ENCODE peak calls at places on chromosomes 2 and 18, in eight cellular contexts. B is EH; J is RKO; C is stimulated activated CD4-positive, alpha-beta T cell treated with anti-CD3 and anti-CD28 coated beads, Interleukin-1b, Interleukin-23, amount 100 ng/mL, for 24 hours; L is cardiac muscle cell; Q is upper lobe of left lung; K is AG20443; U is non-pigmented ciliary epithelial cell. F is an unnamed sample.

GRCh38 chr2:158953926-158954763 is 14.3 kb upstream of the TANC1 start:
- DNase-seq in B (peak; percentile 84), J (peak; percentile 46), C (no peak), L (peak; percentile 97), Q (peak; percentile 59), K (peak; percentile 67), U (peak; percentile 64), F (peak; percentile 85)

GRCh38 chr2:202032841-202033316 is 776 bp upstream of the FZD7 start:
- DNase-seq in B (peak; percentile 61), J (peak; percentile 77), C (peak; percentile 5), L (peak; percentile 27), Q (peak; percentile 38), K (peak; percentile 58), U (no peak), F (peak; percentile 66)

GRCh38 chr2:71156531-71156930 is 26.1 kb downstream of the MPHOSPH10 start:
- DNase-seq in B (peak; percentile 60), J (no peak), C (no peak), L (peak; percentile 69), Q (no peak), K (peak; percentile 30), U (no peak), F (no peak)

GRCh38 chr2:210662557-210662956 is 106.2 kb downstream of the CPS1 start:
- DNase-seq in B (no peak), J (no peak), C (no peak), L (no peak), Q (no peak), K (no peak), U (no peak), F (no peak)

GRCh38 chr2:85234879-85235278 is 92.9 kb downstream of the TGOLN2 start:
- DNase-seq in B (no peak), J (no peak), C (no peak), L (no peak), Q (no peak), K (no peak), U (no peak), F (no peak)

GRCh38 chr2:67649331-67650071 is 252.4 kb downstream of the ETAA1 start:
- DNase-seq in B (peak; percentile 69), J (no peak), C (no peak), L (peak; percentile 96), Q (no peak), K (peak; percentile 44), U (no peak), F (peak; percentile 30)

GRCh38 chr2:9205963-9206948 is at the start of gene ASAP2:
- DNase-seq in B (peak; percentile 79), J (peak; percentile 70), C (no peak), L (peak; percentile 85), Q (peak; percentile 67), K (peak; percentile 96), U (no peak), F (peak; percentile 87)

GRCh38 chr18:59959079-59959478 is 59.3 kb downstream of the PMAIP1 start:
- DNase-seq in B (peak; percentile 11), J (peak; percentile 35), C (no peak), L (no peak), Q (no peak), K (no peak), U (no peak), F (no peak)

GRCh38 chr2:199734651-199735050 is 116.3 kb downstream of the FTCDNL1 start:
- DNase-seq in B (no peak), J (no peak), C (no peak), L (no peak), Q (no peak), K (no peak), U (no peak), F (no peak)

GRCh38 chr2:42052702-42053481 is 5.1 kb downstream of the PKDCC start:
- DNase-seq in B (no peak), J (no peak), C (no peak), L (peak; percentile 92), Q (no peak), K (no peak), U (no peak), F (no peak)

GRCh38 chr2:8592736-8593135 is 89.1 kb upstream of the ID2 start:
- DNase-seq in B (no peak), J (no peak), C (no peak), L (no peak), Q (no peak), K (no peak), U (no peak), F (no peak)

GRCh38 chr18:45164551-45164950 is 450.7 kb upstream of the SLC14A2 start:
- DNase-seq in B (peak; percentile 30), J (no peak), C (no peak), L (peak; percentile 14), Q (no peak), K (peak; percentile 47), U (no peak), F (no peak)

GRCh38 chr2:147865560-147865959 is 20.7 kb downstream of the ACVR2A start:
- DNase-seq in B (no peak), J (no peak), C (no peak), L (no peak), Q (no peak), K (no peak), U (no peak), F (no peak)

GRCh38 chr2:26048791-26049190 is 14.9 kb downstream of the RAB10 start:
- DNase-seq in B (peak; percentile 19), J (no peak), C (no peak), L (no peak), Q (no peak), K (no peak), U (no peak), F (no peak)

GRCh38 chr2:38648107-38648761 is 17.7 kb upstream of the GALM start:
- DNase-seq in B (no peak), J (no peak), C (no peak), L (peak; percentile 27), Q (peak; percentile 27), K (no peak), U (no peak), F (no peak)

GRCh38 chr2:241853651-241854341 is 4.9 kb downstream of the PDCD1 start:
- DNase-seq in B (peak; percentile 55), J (no peak), C (no peak), L (no peak), Q (no peak), K (peak; percentile 68), U (no peak), F (no peak)

GRCh38 chr2:112001136-112001764 is 53.8 kb upstream of the TMEM87B start:
- DNase-seq in B (no peak), J (no peak), C (no peak), L (peak; percentile 50), Q (no peak), K (no peak), U (no peak), F (no peak)

GRCh38 chr2:237665713-237666143 is 38.3 kb downstream of the LRRFIP1 start:
- DNase-seq in B (no peak), J (no peak), C (no peak), L (no peak), Q (no peak), K (no peak), U (no peak), F (no peak)

GRCh38 chr2:142561656-142562055 is 315.8 kb upstream of the KYNU start:
- DNase-seq in B (no peak), J (no peak), C (no peak), L (no peak), Q (no peak), K (no peak), U (no peak), F (no peak)

GRCh38 chr2:1556776-1557466 is 143.7 kb downstream of the TPO start:
- DNase-seq in B (peak; percentile 84), J (peak; percentile 65), C (no peak), L (peak; percentile 52), Q (no peak), K (peak; percentile 61), U (peak; percentile 28), F (no peak)

GRCh38 chr18:63177822-63178525 is 141.6 kb downstream of the BCL2 start:
- DNase-seq in B (no peak), J (no peak), C (no peak), L (no peak), Q (no peak), K (peak; percentile 47), U (no peak), F (no peak)

GRCh38 chr2:207230261-207231105 is 64.7 kb upstream of the KLF7 start:
- DNase-seq in B (no peak), J (peak; percentile 15), C (no peak), L (peak; percentile 41), Q (no peak), K (no peak), U (no peak), F (peak; percentile 56)

GRCh38 chr2:98483257-98483861 is 38.7 kb downstream of the INPP4A start:
- DNase-seq in B (no peak), J (no peak), C (no peak), L (no peak), Q (no peak), K (no peak), U (no peak), F (peak; percentile 68)

GRCh38 chr2:44166096-44166495 is 2.6 kb upstream of the PPM1B start:
- DNase-seq in B (no peak), J (no peak), C (no peak), L (no peak), Q (no peak), K (peak; percentile 21), U (no peak), F (no peak)

GRCh38 chr2:180823546-180824141 is 156.8 kb upstream of the UBE2E3 start:
- DNase-seq in B (peak; percentile 63), J (peak; percentile 15), C (no peak), L (peak; percentile 52), Q (no peak), K (peak; percentile 43), U (peak; percentile 62), F (no peak)

GRCh38 chr2:135125940-135126339 is 73.8 kb downstream of the RAB3GAP1 start:
- DNase-seq in B (no peak), J (no peak), C (no peak), L (no peak), Q (no peak), K (no peak), U (no peak), F (no peak)

GRCh38 chr2:99471635-99472326 is 18.0 kb downstream of the REV1 start:
- DNase-seq in B (no peak), J (no peak), C (no peak), L (no peak), Q (no peak), K (no peak), U (no peak), F (no peak)

GRCh38 chr2:96927420-96928171 is 57.7 kb upstream of the SEMA4C start:
- DNase-seq in B (peak; percentile 49), J (no peak), C (no peak), L (peak; percentile 17), Q (peak; percentile 72), K (peak; percentile 66), U (no peak), F (peak; percentile 31)

GRCh38 chr2:77016964-77017363 is 505.2 kb downstream of the LRRTM4 start:
- DNase-seq in B (no peak), J (no peak), C (no peak), L (no peak), Q (no peak), K (no peak), U (no peak), F (no peak)

GRCh38 chr2:225326969-225327368 is 72.5 kb upstream of the NYAP2 start:
- DNase-seq in B (no peak), J (no peak), C (no peak), L (no peak), Q (no peak), K (no peak), U (no peak), F (no peak)

GRCh38 chr2:27185331-27186026 is 26.4 kb upstream of the ATRAID start:
- DNase-seq in B (peak; percentile 96), J (no peak), C (no peak), L (peak; percentile 78), Q (peak; percentile 60), K (peak; percentile 60), U (no peak), F (no peak)

GRCh38 chr2:37897511-37897910 is 27.6 kb upstream of the RMDN2 start:
- DNase-seq in B (peak; percentile 27), J (no peak), C (no peak), L (no peak), Q (no peak), K (no peak), U (no peak), F (peak; percentile 54)

GRCh38 chr2:173754169-173754568 is 211.0 kb downstream of the SP3 start:
- DNase-seq in B (no peak), J (no peak), C (no peak), L (no peak), Q (no peak), K (no peak), U (no peak), F (no peak)

GRCh38 chr2:118731396-118731795 is 116.1 kb downstream of the EN1 start:
- DNase-seq in B (no peak), J (no peak), C (no peak), L (no peak), Q (no peak), K (no peak), U (no peak), F (no peak)